ENCODE peak calls at places on chromosomes 6 and 20, in six cellular contexts. Z, I, S, D, J and Q are unnamed samples.

GRCh38 chr6:162999575-163000285 is 272.0 kb downstream of the PACRG start:
- DNase-seq in Z (no peak), I (peak), S (no peak), D (no peak), J (no peak), Q (no peak)

GRCh38 chr6:136535880-136536620 is 14.2 kb downstream of the MAP7 start:
- DNase-seq in Z (no peak), I (no peak), S (no peak), D (no peak), J (no peak), Q (no peak)

GRCh38 chr6:109379706-109380105 is 2.6 kb downstream of the CD164 start:
- DNase-seq in Z (peak), I (peak), S (no peak), D (no peak), J (no peak), Q (no peak)

GRCh38 chr20:5638023-5638422 is 112.2 kb upstream of the SHLD1 start:
- DNase-seq in Z (no peak), I (no peak), S (no peak), D (no peak), J (no peak), Q (no peak)

GRCh38 chr6:56270812-56271441 is 23.5 kb upstream of the COL21A1 start:
- DNase-seq in Z (no peak), I (no peak), S (no peak), D (no peak), J (no peak), Q (no peak)

GRCh38 chr6:13488015-13488895 is 855 bp upstream of the GFOD1 start:
- DNase-seq in Z (no peak), I (peak), S (no peak), D (peak), J (peak), Q (no peak)

GRCh38 chr6:167832497-167833395 is 6.0 kb downstream of the AFDN start:
- DNase-seq in Z (peak), I (peak), S (no peak), D (no peak), J (no peak), Q (no peak)

GRCh38 chr6:53718597-53719460 is 53.3 kb upstream of the KLHL31 start:
- DNase-seq in Z (peak), I (peak), S (no peak), D (no peak), J (no peak), Q (peak)

GRCh38 chr6:10585232-10585887 is 64.2 kb downstream of the GCNT2 start:
- DNase-seq in Z (no peak), I (peak), S (no peak), D (no peak), J (no peak), Q (no peak)

GRCh38 chr6:137095651-137096238 is 51.0 kb upstream of the IL20RA start:
- DNase-seq in Z (no peak), I (no peak), S (no peak), D (no peak), J (no peak), Q (no peak)

GRCh38 chr20:52049001-52049731 is 142.4 kb downstream of the ZFP64 start:
- DNase-seq in Z (no peak), I (peak), S (no peak), D (no peak), J (no peak), Q (no peak)

GRCh38 chr6:53042112-53042511 is 23.1 kb upstream of the FBXO9 start:
- DNase-seq in Z (peak), I (peak), S (no peak), D (no peak), J (no peak), Q (no peak)

GRCh38 chr6:118377711-118378414 is 170.2 kb upstream of the PLN start:
- DNase-seq in Z (no peak), I (no peak), S (no peak), D (peak), J (no peak), Q (no peak)

GRCh38 chr6:75334266-75335040 is 49.9 kb upstream of the TMEM30A start:
- DNase-seq in Z (peak), I (peak), S (no peak), D (no peak), J (no peak), Q (peak)

GRCh38 chr6:121647905-121648304 is 212.5 kb downstream of the GJA1 start:
- DNase-seq in Z (no peak), I (peak), S (no peak), D (no peak), J (no peak), Q (peak)

GRCh38 chr20:55649254-55649653 is 356.1 kb downstream of the CBLN4 start:
- DNase-seq in Z (no peak), I (no peak), S (no peak), D (no peak), J (no peak), Q (no peak)

GRCh38 chr6:43790031-43790430 is 20.0 kb downstream of the VEGFA start:
- DNase-seq in Z (no peak), I (peak), S (peak), D (peak), J (no peak), Q (no peak)

GRCh38 chr6:51640016-51640415 is 447.4 kb downstream of the PKHD1 start:
- DNase-seq in Z (no peak), I (no peak), S (no peak), D (no peak), J (no peak), Q (no peak)

GRCh38 chr6:51648774-51649173 is 438.6 kb downstream of the PKHD1 start:
- DNase-seq in Z (no peak), I (no peak), S (no peak), D (no peak), J (no peak), Q (no peak)

GRCh38 chr6:51648236-51648635 is 439.2 kb downstream of the PKHD1 start:
- DNase-seq in Z (peak), I (no peak), S (no peak), D (no peak), J (no peak), Q (no peak)

GRCh38 chr6:51644426-51644825 is 443.0 kb downstream of the PKHD1 start:
- DNase-seq in Z (peak), I (no peak), S (no peak), D (no peak), J (no peak), Q (no peak)
- H3K4me3 ChIP-seq in Z (no peak), I (no peak), S (no peak), D (no peak), J (no peak), Q (no peak)

GRCh38 chr6:35320031-35320410 is 22.3 kb upstream of the PPARD start:
- DNase-seq in Z (no peak), I (no peak), S (no peak), D (no peak), J (no peak), Q (no peak)

GRCh38 chr6:35319346-35320030 is 21.9 kb downstream of the DEF6 start:
- DNase-seq in Z (no peak), I (no peak), S (no peak), D (no peak), J (no peak), Q (no peak)

GRCh38 chr6:35317483-35318199 is 20.0 kb downstream of the DEF6 start:
- DNase-seq in Z (peak), I (no peak), S (no peak), D (peak), J (peak), Q (no peak)

GRCh38 chr6:35318845-35319220 is 21.2 kb downstream of the DEF6 start:
- DNase-seq in Z (no peak), I (no peak), S (no peak), D (no peak), J (no peak), Q (no peak)

GRCh38 chr6:35318200-35318844 is 20.7 kb downstream of the DEF6 start:
- DNase-seq in Z (peak), I (peak), S (peak), D (peak), J (peak), Q (no peak)
- TF ChIP-seq CTCF in Z (no peak), I (peak), S (no peak), D (no peak), J (peak), Q (no peak)

DNA sequence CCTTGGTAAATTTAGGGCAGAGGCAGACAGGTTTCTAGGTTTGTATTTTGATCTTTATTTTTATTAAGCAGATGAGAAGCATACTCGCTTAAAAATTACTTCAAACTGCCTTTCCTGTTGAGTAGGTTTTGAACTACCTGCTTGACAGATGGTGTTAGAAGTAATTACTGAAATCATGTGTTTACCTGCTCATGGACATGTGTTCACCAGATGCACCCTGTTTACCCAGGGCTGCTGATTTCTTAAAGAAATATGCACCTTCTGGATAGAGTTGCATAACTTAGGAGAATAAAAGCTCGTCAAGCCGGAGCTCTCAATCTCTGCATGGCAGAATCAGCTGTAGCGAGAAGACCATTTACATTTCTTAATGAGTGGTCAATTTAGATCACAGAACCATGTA is 165.1 kb downstream of the CDKAL1 start:
- DNase-seq in Z (no peak), I (no peak), S (no peak), D (no peak), J (no peak), Q (no peak)
- H3K4me3 ChIP-seq in Z (no peak), I (no peak), S (no peak), D (no peak), J (no peak), Q (no peak)

GRCh38 chr6:165098165-165098564 is 211.2 kb downstream of the C6orf118 start:
- DNase-seq in Z (no peak), I (no peak), S (no peak), D (no peak), J (no peak), Q (no peak)
- TF ChIP-seq CTCF in Z (peak), I (no peak), S (no peak), D (no peak), J (no peak), Q (peak)

DNA sequence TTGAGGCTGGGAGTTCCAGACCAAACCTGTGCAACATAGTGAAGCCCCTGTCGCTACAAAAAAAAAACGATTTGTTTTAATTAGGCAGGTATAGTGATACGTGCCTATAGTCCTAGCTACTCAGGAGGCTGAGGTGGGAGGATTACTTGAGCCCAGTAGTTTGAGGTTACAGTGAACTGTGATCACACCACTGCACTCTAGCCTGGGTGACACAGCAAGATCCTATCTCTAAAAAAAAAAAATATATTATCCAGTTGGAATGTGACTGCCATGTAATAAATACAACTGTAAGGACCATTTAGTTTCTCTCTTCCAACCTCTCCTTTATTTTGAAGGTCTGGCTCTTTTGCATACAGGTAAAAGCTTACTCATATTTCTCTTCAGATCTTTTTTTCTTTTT is 571.5 kb downstream of the UTRN start:
- DNase-seq in Z (no peak), I (no peak), S (no peak), D (no peak), J (no peak), Q (no peak)
- H3K4me3 ChIP-seq in Z (no peak), I (no peak), S (no peak), D (no peak), J (no peak), Q (no peak)

GRCh38 chr6:139374357-139375238 is at the start of gene CITED2:
- DNase-seq in Z (peak), I (peak), S (peak), D (peak), J (peak), Q (peak)
- TF ChIP-seq CTCF in Z (no peak), I (peak), S (peak), D (peak), J (peak), Q (no peak)